ENCODE peak calls at places on chromosomes 16 and 17, in seven cellular contexts. Q is uterus, P is left ventricle myocardium inferior, R is pancreas, M is lung, W is AG04450, C is adrenal gland. N is an unnamed sample.

GRCh38 chr17:29155966-29156338 is 24.2 kb downstream of the MYO18A start:
- DNase-seq in R (no peak), M (no peak), P (no peak), W (no peak), C (no peak), Q (no peak), N (no peak)

GRCh38 chr17:58328195-58329034 is at the start of gene TSPOAP1:
- DNase-seq in M (no peak), Q (no peak), C (no peak), W (no peak), R (no peak), P (peak), N (peak)

GRCh38 chr16:8579559-8579958 is 10.8 kb downstream of the TMEM114 start:
- DNase-seq in R (no peak), W (no peak), Q (no peak), P (no peak), M (no peak), C (no peak), N (no peak)

GRCh38 chr17:19897108-19897854 is 29.5 kb upstream of the ULK2 start:
- DNase-seq in Q (peak), C (peak), W (no peak), R (no peak), M (peak), P (peak), N (no peak)

GRCh38 chr16:13176711-13177110 is 275.3 kb downstream of the SHISA9 start:
- DNase-seq in C (no peak), M (no peak), Q (no peak), W (no peak), R (no peak), P (no peak), N (no peak)

GRCh38 chr17:8742828-8743227 is 1.8 kb downstream of the CCDC42 start:
- DNase-seq in W (no peak), Q (no peak), C (no peak), M (peak), P (no peak), R (no peak), N (no peak)

GRCh38 chr17:49216953-49217650 is 6.6 kb downstream of the ABI3 start:
- DNase-seq in M (peak), R (peak), P (peak), Q (no peak), C (peak), W (no peak), N (no peak)

GRCh38 chr17:19726615-19727376 is 10.4 kb upstream of the SLC47A2 start:
- DNase-seq in W (no peak), R (no peak), C (no peak), P (no peak), M (no peak), Q (no peak), N (no peak)

GRCh38 chr17:76382803-76383644 is 1.4 kb upstream of the SPHK1 start:
- DNase-seq in C (no peak), W (no peak), M (peak), Q (no peak), P (peak), R (peak), N (no peak)

GRCh38 chr16:2015947-2016208 is 3.7 kb upstream of the NPW start:
- DNase-seq in M (no peak), C (no peak), P (no peak), R (no peak), Q (no peak), W (no peak), N (no peak)

GRCh38 chr16:2467301-2468141 is 3.6 kb upstream of the NTN3 start:
- DNase-seq in P (peak), Q (peak), M (no peak), W (no peak), R (no peak), C (peak), N (peak)

GRCh38 chr17:76138234-76138895 is 2.7 kb downstream of the FOXJ1 start:
- DNase-seq in R (no peak), M (no peak), Q (no peak), W (no peak), C (no peak), P (no peak), N (peak)

GRCh38 chr16:14399397-14400284 is 230.4 kb downstream of the PARN start:
- DNase-seq in P (peak), W (no peak), R (no peak), C (peak), Q (no peak), M (no peak), N (no peak)

GRCh38 chr17:33651631-33652030 is 358.5 kb upstream of the ASIC2 start:
- DNase-seq in R (no peak), P (no peak), C (no peak), Q (no peak), W (no peak), M (no peak), N (no peak)

GRCh38 chr17:49156256-49156655 is 23.7 kb downstream of the B4GALNT2 start:
- DNase-seq in Q (no peak), W (no peak), R (no peak), P (no peak), C (no peak), M (no peak), N (no peak)

GRCh38 chr16:15033309-15033707 is 22.6 kb downstream of the NTAN1 start:
- DNase-seq in Q (no peak), M (no peak), W (no peak), R (no peak), C (no peak), P (peak), N (no peak)

GRCh38 chr16:79134300-79134699 is 466.2 kb downstream of the MAF start:
- DNase-seq in Q (no peak), C (no peak), W (no peak), M (no peak), P (no peak), R (no peak), N (no peak)

GRCh38 chr16:70523013-70523620 is at the start of gene COG4:
- DNase-seq in P (peak), Q (peak), W (peak), R (peak), M (peak), C (peak), N (peak)

GRCh38 chr17:67575325-67575724 is 142.4 kb upstream of the NOL11 start:
- DNase-seq in M (no peak), W (no peak), R (no peak), Q (no peak), C (no peak), P (no peak), N (no peak)

GRCh38 chr16:19583665-19584300 is 28.3 kb downstream of the VPS35L start:
- DNase-seq in W (peak), Q (no peak), M (no peak), R (peak), P (no peak), C (no peak), N (no peak)

GRCh38 chr17:36463916-36464764 is 22.3 kb upstream of the ZNHIT3 start:
- DNase-seq in W (no peak), C (peak), M (peak), P (peak), R (peak), Q (no peak), N (no peak)

GRCh38 chr17:68378202-68379149 is 78.8 kb downstream of the WIPI1 start:
- DNase-seq in R (peak), C (peak), M (peak), P (peak), Q (peak), W (peak), N (no peak)

GRCh38 chr16:58265480-58266052 is 29.3 kb downstream of the PRSS54 start:
- DNase-seq in M (no peak), Q (no peak), C (no peak), W (no peak), P (no peak), R (no peak), N (no peak)

GRCh38 chr17:75693500-75694481 is 26.7 kb downstream of the SAP30BP start:
- DNase-seq in W (no peak), P (peak), C (no peak), R (peak), M (peak), Q (peak), N (peak)

GRCh38 chr17:4397840-4398239 is 31.4 kb upstream of the UBE2G1 start:
- DNase-seq in W (no peak), R (no peak), C (no peak), M (no peak), P (no peak), Q (no peak), N (no peak)

GRCh38 chr17:78128616-78129384 is at the start of gene TMC6:
- DNase-seq in R (peak), C (no peak), M (peak), Q (no peak), P (no peak), W (no peak), N (no peak)

DNA sequence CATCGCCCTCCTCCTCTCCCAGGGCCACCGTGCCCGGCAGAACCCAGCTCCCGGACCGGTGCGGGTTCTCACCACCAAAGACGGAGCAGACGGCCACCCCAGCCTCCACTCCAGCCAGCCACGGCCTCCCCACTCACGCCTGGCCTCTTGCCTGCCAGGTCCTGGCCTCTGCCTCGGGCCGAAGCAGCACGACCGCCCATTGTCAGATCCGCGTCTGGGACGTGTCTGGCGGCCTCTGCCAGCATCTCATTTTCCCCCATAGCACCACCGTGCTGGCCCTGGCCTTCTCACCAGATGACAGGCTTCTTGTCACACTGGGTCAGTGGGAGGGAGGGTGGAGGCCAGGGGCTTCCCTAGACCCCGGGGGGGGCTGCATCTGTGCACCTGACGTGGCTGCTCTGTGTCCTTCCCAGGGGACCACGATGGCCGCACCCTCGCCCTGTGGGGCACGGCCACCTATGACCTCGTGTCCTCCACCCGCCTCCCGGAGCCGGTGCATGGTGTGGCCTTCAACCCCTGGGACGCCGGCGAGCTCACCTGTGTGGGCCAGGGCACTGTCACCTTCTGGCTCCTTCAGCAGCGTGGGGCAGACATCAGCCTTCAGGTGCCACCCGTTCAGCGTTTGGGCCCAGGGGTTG is 6.6 kb upstream of the RHOT2 start:
- DNase-seq in C (no peak), R (no peak), M (no peak), Q (no peak), W (no peak), P (no peak), N (no peak)
- H3K27ac ChIP-seq in C (peak), R (peak), M (peak), Q (peak), W (peak), P (peak), N (no peak)

GRCh38 chr17:42743595-42744282 is 1.1 kb downstream of the EZH1 start:
- DNase-seq in P (no peak), M (no peak), Q (no peak), W (no peak), R (no peak), C (no peak), N (no peak)

GRCh38 chr17:42744283-42744805 is 496 bp downstream of the EZH1 start:
- DNase-seq in C (peak), W (no peak), P (peak), Q (no peak), M (peak), R (peak), N (peak)

GRCh38 chr17:42744806-42745617 is at the start of gene EZH1:
- DNase-seq in M (peak), P (peak), Q (peak), C (peak), W (peak), R (peak), N (no peak)

DNA sequence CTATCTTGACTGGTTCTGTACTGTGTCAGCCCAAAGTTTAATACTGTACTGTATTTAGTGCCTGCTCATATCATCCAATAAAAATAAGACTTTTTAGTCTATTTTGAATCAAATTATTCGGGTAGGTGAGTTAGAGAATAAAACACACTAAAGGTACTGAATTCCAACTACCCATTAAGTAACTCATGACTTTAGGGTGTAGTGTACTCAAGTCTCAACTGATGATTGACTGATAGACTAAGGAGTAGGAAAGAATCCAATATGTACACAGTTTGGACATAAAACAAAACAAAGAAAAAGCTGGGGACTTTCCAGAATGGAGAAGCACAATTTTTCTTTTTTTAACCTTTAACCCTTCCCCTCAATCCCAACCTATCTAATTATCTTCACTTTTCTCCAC is 4.1 kb downstream of the EZH1 start:
- DNase-seq in Q (no peak), P (no peak), M (no peak), R (no peak), C (no peak), W (no peak), N (no peak)
- H3K27ac ChIP-seq in Q (no peak), P (no peak), M (no peak), R (no peak), C (no peak), W (no peak), N (no peak)

GRCh38 chr17:64572682-64573154 is 65.9 kb downstream of the CEP95 start:
- DNase-seq in Q (no peak), W (no peak), M (no peak), R (no peak), P (no peak), C (no peak), N (no peak)
- H3K27ac ChIP-seq in Q (peak), W (no peak), M (peak), R (no peak), P (peak), C (no peak), N (no peak)

GRCh38 chr17:45631941-45632340 is 141.4 kb upstream of the PLEKHM1 start:
- DNase-seq in W (no peak), C (no peak), R (no peak), P (no peak), M (no peak), Q (no peak), N (no peak)

GRCh38 chr17:45628019-45628418 is 137.5 kb upstream of the PLEKHM1 start:
- DNase-seq in R (no peak), M (no peak), Q (no peak), C (no peak), P (no peak), W (no peak), N (no peak)
- H3K27ac ChIP-seq in R (no peak), M (no peak), Q (no peak), C (no peak), P (no peak), W (no peak), N (no peak)

DNA sequence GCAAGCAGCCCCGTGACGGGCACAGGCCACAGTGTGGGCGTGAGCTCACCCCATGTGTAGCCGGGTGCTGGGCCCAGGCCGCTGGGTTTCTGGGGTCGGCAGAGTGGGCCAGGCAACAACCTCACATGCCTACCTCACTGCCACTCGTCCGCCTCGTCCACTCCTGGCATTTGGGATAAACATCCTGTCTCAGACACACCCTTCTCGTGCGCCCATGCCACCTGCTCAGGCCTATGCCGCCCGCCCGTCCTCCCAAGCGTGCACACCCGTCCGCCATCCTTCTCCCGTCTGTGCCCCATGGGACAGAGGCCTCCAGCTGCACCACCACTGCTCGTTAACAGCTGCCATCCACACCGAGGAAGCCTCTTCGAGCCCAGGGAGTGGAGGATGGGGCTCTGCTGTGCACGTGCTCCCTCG is 64.3 kb downstream of the KLHDC4 start:
- DNase-seq in Q (no peak), P (no peak), C (no peak), W (no peak), R (no peak), M (no peak), N (no peak)
- H3K27ac ChIP-seq in Q (no peak), P (no peak), C (no peak), W (no peak), R (no peak), M (no peak), N (no peak)

GRCh38 chr17:13004336-13004735 is 13.5 kb downstream of the ELAC2 start:
- DNase-seq in P (no peak), M (no peak), Q (no peak), R (no peak), C (no peak), W (no peak), N (no peak)

GRCh38 chr17:13003454-13003851 is 14.4 kb downstream of the ELAC2 start:
- DNase-seq in Q (no peak), R (no peak), P (no peak), C (no peak), W (no peak), M (no peak), N (no peak)

GRCh38 chr17:13003927-13004326 is 13.9 kb downstream of the ELAC2 start:
- DNase-seq in W (no peak), M (no peak), Q (no peak), R (no peak), P (no peak), C (no peak), N (no peak)

GRCh38 chr17:13001991-13002615 is 15.7 kb downstream of the ELAC2 start:
- DNase-seq in W (no peak), R (no peak), P (no peak), Q (no peak), M (no peak), C (no peak), N (no peak)

GRCh38 chr17:13002761-13003453 is 14.9 kb downstream of the ELAC2 start:
- DNase-seq in R (peak), M (peak), C (peak), P (peak), W (peak), Q (peak), N (peak)
- H3K27ac ChIP-seq in R (no peak), M (no peak), C (no peak), P (no peak), W (no peak), Q (no peak), N (no peak)

N was measured in caudate nucleus.